ENCODE peak calls at places on chromosomes 12 and 14, in nine cellular contexts. L is SK-N-SH, Z is testis, K is cardiac muscle cell, A is body of pancreas, S is caudate nucleus, F is aorta, U is tibial artery, O is OCI-LY7. T is an unnamed sample.
A peak's percentile ranks its signal among the peaks of the same experiment; 100 is the strongest.

GRCh38 chr14:68376067-68376810 is 416.6 kb downstream of the ZFP36L1 start:
- DNase-seq in L (no peak), Z (no peak), K (no peak), A (no peak), S (no peak), F (peak; percentile 63), U (no peak), O (no peak), T (no peak)

GRCh38 chr14:67987596-67987995 is 168.0 kb downstream of the RAD51B start:
- DNase-seq in L (no peak), Z (peak; percentile 20), K (peak; percentile 95), A (no peak), S (no peak), F (no peak), U (no peak), O (no peak), T (no peak)

GRCh38 chr12:6267007-6267721 is 43.3 kb upstream of the PLEKHG6 start:
- DNase-seq in L (no peak), Z (no peak), K (peak; percentile 36), A (no peak), S (no peak), F (no peak), U (no peak), O (peak; percentile 35), T (no peak)

GRCh38 chr14:54942913-54943312 is 40.3 kb upstream of the GCH1 start:
- DNase-seq in L (no peak), Z (no peak), K (no peak), A (no peak), S (no peak), F (no peak), U (no peak), O (peak; percentile 7), T (no peak)

GRCh38 chr12:3988519-3989217 is 115.5 kb upstream of the PARP11 start:
- DNase-seq in L (no peak), Z (no peak), K (no peak), A (no peak), S (no peak), F (no peak), U (no peak), O (peak; percentile 4), T (no peak)

GRCh38 chr14:35944847-35945246 is 118.7 kb downstream of the BRMS1L start:
- DNase-seq in L (peak; percentile 17), Z (no peak), K (no peak), A (no peak), S (no peak), F (no peak), U (no peak), O (peak; percentile 49), T (peak; percentile 74)

GRCh38 chr12:127888948-127889347 is 378.0 kb upstream of the TMEM132C start:
- DNase-seq in L (no peak), Z (no peak), K (no peak), A (no peak), S (no peak), F (no peak), U (no peak), O (no peak), T (no peak)

GRCh38 chr14:88063807-88064206 is 58.9 kb downstream of the GPR65 start:
- DNase-seq in L (no peak), Z (peak; percentile 39), K (no peak), A (no peak), S (no peak), F (no peak), U (no peak), O (no peak), T (no peak)

GRCh38 chr12:104201238-104202001 is 14.2 kb upstream of the TXNRD1 start:
- DNase-seq in L (peak; percentile 67), Z (peak; percentile 52), K (peak; percentile 83), A (peak; percentile 53), S (no peak), F (no peak), U (no peak), O (peak; percentile 71), T (peak; percentile 50)

DNA sequence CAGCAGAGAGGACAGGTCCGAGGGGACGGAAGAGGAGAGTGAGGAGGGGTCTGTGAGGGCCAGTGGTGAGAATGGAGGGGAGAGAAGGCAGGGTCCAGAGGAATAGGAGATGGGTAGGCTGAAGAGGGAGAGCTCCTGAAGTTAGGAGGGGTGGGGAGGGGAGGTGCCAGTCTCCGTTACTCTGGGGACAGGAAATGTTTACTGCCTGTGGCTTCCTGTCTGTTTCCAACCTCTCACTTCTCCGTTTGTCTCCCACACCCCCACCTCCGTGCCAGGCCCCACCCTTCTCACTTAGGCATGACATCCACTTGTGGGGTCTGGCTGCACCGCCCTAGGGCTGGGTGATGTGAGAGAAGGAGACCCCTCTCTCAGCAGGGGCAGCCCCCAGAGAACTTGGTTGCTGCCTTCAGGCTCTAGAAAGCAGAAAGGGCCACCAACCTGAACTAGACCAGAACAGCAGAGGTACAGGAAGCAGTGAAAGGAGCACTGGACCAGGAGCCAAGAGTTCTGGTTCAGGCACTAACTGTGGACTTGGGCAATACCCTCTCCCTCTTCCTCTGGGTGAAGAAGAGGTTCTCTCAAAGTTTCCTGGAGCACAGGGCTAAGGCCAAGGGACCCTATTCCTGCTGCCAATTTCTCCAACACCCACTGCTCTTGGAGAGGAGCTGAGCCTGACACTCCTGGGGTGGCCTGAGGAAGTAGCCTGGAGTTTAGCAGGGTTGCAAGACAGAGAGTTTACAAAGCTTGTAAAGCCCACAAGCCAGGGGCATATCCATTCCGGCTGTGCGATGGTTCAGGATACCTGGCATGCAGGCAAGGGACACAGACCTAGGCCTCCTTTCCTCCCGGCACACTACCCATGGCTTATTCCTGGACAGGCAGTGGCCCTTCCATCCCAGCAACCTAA is 5.5 kb downstream of the ITGA5 start:
- DNase-seq in L (no peak), Z (no peak), K (peak; percentile 48), A (no peak), S (no peak), F (peak; percentile 74), U (peak; percentile 83), O (peak; percentile 65), T (no peak)
- H3K27ac ChIP-seq in L (no peak overlapping the region), Z (no peak overlapping the region), K (no peak overlapping the region), A (no peak overlapping the region), S (no peak overlapping the region), F (no peak overlapping the region), U (peak overlapping the region; percentile 93), O (peak overlapping the region; percentile 12), T (no peak overlapping the region)

GRCh38 chr14:91270188-91270587 is 25.7 kb upstream of the GPR68 start:
- DNase-seq in L (no peak), Z (no peak), K (no peak), A (no peak), S (no peak), F (no peak), U (no peak), O (no peak), T (no peak)
- H3K27ac ChIP-seq in L (no peak overlapping the region), Z (peak overlapping the region; percentile 76), K (no peak overlapping the region), A (no peak overlapping the region), S (no peak overlapping the region), F (no peak overlapping the region), U (no peak overlapping the region), O (no peak overlapping the region), T (no peak overlapping the region)

GRCh38 chr14:92991536-92991935 is 68.6 kb downstream of the CHGA start:
- DNase-seq in L (no peak), Z (no peak), K (no peak), A (no peak), S (no peak), F (no peak), U (no peak), O (no peak), T (no peak)
- H3K27ac ChIP-seq in L (peak overlapping the region; percentile 97), Z (peak overlapping the region; percentile 50), K (no peak overlapping the region), A (no peak overlapping the region), S (no peak overlapping the region), F (no peak overlapping the region), U (no peak overlapping the region), O (no peak overlapping the region), T (no peak overlapping the region)

GRCh38 chr12:53065470-53065869 is 13.7 kb downstream of the SPRYD3 start:
- DNase-seq in L (no peak), Z (peak; percentile 12), K (no peak), A (no peak), S (no peak), F (no peak), U (peak; percentile 72), O (no peak), T (no peak)
- H3K27ac ChIP-seq in L (no peak overlapping the region), Z (peak overlapping the region; percentile 86), K (no peak overlapping the region), A (no peak overlapping the region), S (peak overlapping the region; percentile 80), F (no peak overlapping the region), U (peak overlapping the region; percentile 99), O (no peak overlapping the region), T (no peak overlapping the region)

GRCh38 chr12:105978276-105978675 is 160.5 kb downstream of the NUAK1 start:
- DNase-seq in L (no peak), Z (no peak), K (no peak), A (no peak), S (no peak), F (no peak), U (no peak), O (no peak), T (peak; percentile 9)
- H3K27ac ChIP-seq in L (no peak overlapping the region), Z (no peak overlapping the region), K (no peak overlapping the region), A (no peak overlapping the region), S (no peak overlapping the region), F (no peak overlapping the region), U (no peak overlapping the region), O (no peak overlapping the region), T (no peak overlapping the region)